ENCODE peak calls at places on chromosomes 1 and 21, in seven cellular contexts. L is left ventricle myocardium inferior, Z is fibroblast of lung, H is pancreas, S is transverse colon, N is ovary, X is astrocyte of the cerebellum. I is an unnamed sample.

GRCh38 chr1:89670168-89670567 is 37.2 kb downstream of the LRRC8C start:
- DNase-seq in L (no peak), Z (peak), H (no peak), S (no peak), N (no peak), X (peak), I (no peak)

GRCh38 chr21:38492002-38492401 is 6.3 kb downstream of the ERG start:
- DNase-seq in L (no peak), Z (no peak), H (no peak), S (no peak), N (no peak), X (no peak), I (no peak)

GRCh38 chr1:44786138-44786840 is 1.7 kb downstream of the BEST4 start:
- DNase-seq in L (peak), Z (peak), H (peak), S (peak), N (peak), X (no peak), I (no peak)

GRCh38 chr1:91501527-91501859 is 842 bp downstream of the CDC7 start:
- DNase-seq in L (no peak), Z (peak), H (no peak), S (no peak), N (no peak), X (peak), I (no peak)

GRCh38 chr1:242524571-242525359 is at the start of gene PLD5:
- DNase-seq in L (no peak), Z (no peak), H (peak), S (no peak), N (peak), X (no peak), I (no peak)

GRCh38 chr1:1630965-1631792 is 794 bp upstream of the MMP23B start:
- DNase-seq in L (peak), Z (peak), H (peak), S (peak), N (peak), X (no peak), I (no peak)

GRCh38 chr1:45687753-45688737 is at the start of gene TMEM69:
- DNase-seq in L (peak), Z (peak), H (peak), S (peak), N (peak), X (peak), I (peak)

GRCh38 chr1:161179698-161180097 is 2.4 kb upstream of the B4GALT3 start:
- DNase-seq in L (no peak), Z (no peak), H (no peak), S (no peak), N (no peak), X (no peak), I (no peak)

GRCh38 chr1:89322402-89322801 is 41.5 kb upstream of the GBP6 start:
- DNase-seq in L (no peak), Z (no peak), H (no peak), S (no peak), N (no peak), X (no peak), I (no peak)

GRCh38 chr1:63817152-63817667 is 43.4 kb downstream of the ROR1 start:
- DNase-seq in L (no peak), Z (peak), H (no peak), S (no peak), N (no peak), X (no peak), I (no peak)

GRCh38 chr21:33101300-33102005 is 31.5 kb downstream of the OLIG1 start:
- DNase-seq in L (no peak), Z (no peak), H (no peak), S (no peak), N (no peak), X (no peak), I (no peak)

GRCh38 chr1:55209247-55209646 is 5.9 kb downstream of the USP24 start:
- DNase-seq in L (no peak), Z (peak), H (no peak), S (no peak), N (no peak), X (no peak), I (no peak)

GRCh38 chr1:55212349-55213028 is 2.7 kb downstream of the USP24 start:
- DNase-seq in L (no peak), Z (peak), H (no peak), S (no peak), N (no peak), X (no peak), I (no peak)

GRCh38 chr1:55211909-55212308 is 3.3 kb downstream of the USP24 start:
- DNase-seq in L (no peak), Z (no peak), H (no peak), S (no peak), N (no peak), X (no peak), I (no peak)

GRCh38 chr1:55211456-55211855 is 3.7 kb downstream of the USP24 start:
- DNase-seq in L (no peak), Z (no peak), H (no peak), S (no peak), N (no peak), X (no peak), I (no peak)

DNA sequence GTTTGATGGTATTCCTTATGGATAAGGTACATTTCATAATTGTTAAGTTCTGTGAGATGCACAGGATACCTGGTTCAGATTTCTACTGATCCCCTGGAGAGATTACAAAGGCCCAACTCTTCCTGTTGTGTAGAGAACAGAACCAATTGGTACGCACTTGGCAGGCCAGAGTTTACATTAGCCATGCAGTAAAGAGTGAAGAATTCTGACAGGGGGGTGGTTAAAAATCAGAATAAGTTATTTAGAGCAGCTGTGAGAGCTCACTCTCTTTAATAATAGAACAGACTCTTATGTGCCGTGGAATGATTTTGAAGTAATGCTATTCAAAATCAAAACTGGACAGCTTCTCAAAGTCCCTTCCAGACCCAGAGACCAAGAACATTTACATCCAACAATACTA is 4.2 kb downstream of the USP24 start:
- DNase-seq in L (no peak), Z (no peak), H (no peak), S (no peak), N (no peak), X (no peak), I (no peak)
- H3K4me3 ChIP-seq in L (peak), Z (no peak), H (no peak), S (peak), N (no peak), X (no peak), I (no peak)

DNA sequence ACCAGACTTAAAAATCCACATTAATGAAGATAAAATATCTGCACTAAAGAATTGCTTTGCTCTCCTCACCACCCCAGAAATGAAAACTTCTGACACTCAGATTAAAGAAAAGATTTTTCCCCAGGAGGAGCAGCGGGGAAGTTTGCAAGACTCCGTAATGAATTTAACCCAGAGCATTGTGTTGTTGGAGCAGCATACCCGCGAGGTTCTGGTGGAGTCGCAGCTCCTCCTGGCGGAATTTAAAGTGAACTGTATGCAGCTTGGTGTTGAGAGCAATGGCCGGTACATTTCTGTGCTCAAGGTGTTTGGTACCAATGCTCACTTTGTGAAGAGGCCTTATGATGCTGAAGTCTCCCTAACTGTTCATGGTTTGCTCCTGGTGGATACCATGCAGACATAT is 46.4 kb downstream of the VPS13D start:
- DNase-seq in L (no peak), Z (peak), H (no peak), S (no peak), N (no peak), X (peak), I (no peak)
- TF ChIP-seq CTCF in L (peak), Z (peak), H (no peak), S (peak), N (no peak), X (peak), I (peak)

DNA sequence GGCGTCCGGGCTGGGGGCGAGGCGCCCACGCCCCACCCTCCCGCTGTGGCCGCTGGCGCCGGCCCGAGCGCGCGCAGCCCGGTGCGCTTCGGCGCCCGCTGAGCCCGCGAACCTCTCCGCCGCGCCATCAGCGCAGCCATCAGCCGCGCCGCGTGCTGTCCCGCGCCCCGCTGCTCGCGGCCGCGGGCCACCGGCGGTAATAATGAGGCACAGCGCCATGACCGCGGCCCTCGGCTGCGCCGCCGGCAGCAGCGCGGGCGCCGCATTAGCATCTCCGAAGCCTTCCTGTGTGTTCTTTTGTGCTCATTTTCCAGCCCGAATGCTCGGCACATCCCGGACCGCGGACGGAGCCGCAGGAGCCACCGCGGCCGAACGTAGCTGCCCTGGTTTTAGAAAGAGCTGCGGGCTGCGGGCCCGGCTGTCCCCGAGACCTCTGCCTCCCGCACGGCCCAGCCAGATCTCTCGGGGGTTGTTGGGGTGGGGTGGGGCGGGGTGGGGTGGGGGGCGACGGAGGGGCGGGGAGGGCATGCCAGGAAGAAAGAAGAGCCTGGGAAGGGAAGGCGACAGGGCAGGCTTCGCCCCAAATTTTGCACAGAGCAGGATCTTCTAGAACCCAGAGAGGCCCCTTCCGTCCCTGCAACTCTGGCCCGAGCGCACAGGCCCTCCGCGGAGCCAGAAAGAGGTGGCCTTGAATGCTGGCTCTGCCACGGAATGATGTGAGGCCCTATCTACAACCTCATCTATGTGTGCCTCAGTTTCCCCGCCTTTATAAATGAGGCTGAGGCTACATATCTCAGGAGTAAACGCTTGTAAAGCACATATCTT is 55.3 kb downstream of the RRAGC start:
- DNase-seq in L (no peak), Z (peak), H (no peak), S (no peak), N (no peak), X (no peak), I (no peak)
- H3K4me3 ChIP-seq in L (peak), Z (peak), H (no peak), S (peak), N (no peak), X (peak), I (peak)

DNA sequence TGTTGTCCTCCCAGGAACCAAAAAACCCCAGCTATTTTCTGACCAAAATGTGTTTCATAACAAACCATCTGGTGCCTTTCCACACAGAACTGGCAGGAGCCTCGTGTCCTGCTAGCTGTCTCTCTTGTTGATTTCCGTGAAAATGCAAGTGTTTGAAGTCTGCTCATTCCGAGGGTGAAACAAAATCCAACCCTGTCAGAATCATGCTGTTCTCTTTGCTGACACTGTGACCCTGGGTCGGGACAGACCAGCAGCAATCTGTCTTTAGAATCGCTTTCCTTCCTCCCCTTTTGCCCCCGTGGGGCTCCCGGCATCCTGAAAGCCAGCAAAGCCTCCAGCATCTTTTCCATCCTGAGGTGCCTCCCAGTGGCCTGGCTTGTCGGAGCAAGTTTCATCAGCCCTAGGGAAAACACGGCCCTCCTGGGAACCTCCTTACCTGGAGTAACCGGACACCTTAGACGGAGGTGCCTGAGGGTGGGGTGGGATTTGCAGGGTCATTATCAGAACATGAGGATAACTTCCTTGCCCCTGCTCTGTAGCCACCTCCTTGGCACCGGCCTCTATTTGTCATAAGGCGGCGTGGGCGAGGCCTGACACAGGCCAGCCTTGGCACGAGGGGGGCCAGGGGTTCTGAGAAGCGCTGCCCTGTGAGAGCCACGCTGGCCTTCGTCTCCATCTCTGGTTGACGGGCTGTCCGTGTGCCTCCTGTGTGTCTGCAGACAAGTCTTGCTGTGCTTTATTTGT is 24.9 kb downstream of the LDLRAP1 start:
- DNase-seq in L (no peak), Z (peak), H (no peak), S (no peak), N (no peak), X (peak), I (no peak)
- TF ChIP-seq CTCF in L (no peak), Z (peak), H (no peak), S (no peak), N (no peak), X (peak), I (peak)